ENCODE peak calls at places on chromosomes 6 and 20, in nine cellular contexts. R is heart left ventricle, O is left lung, N is HL-60, P is ovary, S is astrocyte of the cerebellum, B is ascending aorta, U is Peyer's patch, F is small intestine. K is an unnamed sample.

GRCh38 chr20:47785900-47786762 is 850 bp upstream of the SULF2 start:
- DNase-seq in S (peak; percentile 69), U (peak; percentile 67), R (peak; percentile 82), B (peak; percentile 82), N (no peak), O (no peak), P (peak; percentile 82), F (peak; percentile 67), K (no peak)

GRCh38 chr20:54598351-54598750 is 123.0 kb downstream of the DOK5 start:
- DNase-seq in U (no peak), F (no peak), S (no peak), B (no peak), R (no peak), N (no peak), P (no peak), O (no peak), K (no peak)

GRCh38 chr6:79404261-79404660 is 133.0 kb downstream of the LCA5 start:
- DNase-seq in F (no peak), O (no peak), R (no peak), S (no peak), U (no peak), N (no peak), P (no peak), B (no peak), K (no peak)

GRCh38 chr6:134550604-134551003 is 232.7 kb upstream of the SGK1 start:
- DNase-seq in F (no peak), P (no peak), R (no peak), U (no peak), N (no peak), S (peak; percentile 55), O (no peak), B (no peak), K (no peak)

GRCh38 chr20:59818911-59819310 is 114.5 kb downstream of the SYCP2 start:
- DNase-seq in R (no peak), B (no peak), F (no peak), U (no peak), N (no peak), S (no peak), P (no peak), O (no peak), K (no peak)

GRCh38 chr6:128600397-128600951 is 80.1 kb upstream of the PTPRK start:
- DNase-seq in S (peak; percentile 92), P (no peak), U (no peak), F (no peak), R (no peak), O (no peak), N (no peak), B (no peak), K (peak; percentile 40)

GRCh38 chr20:4813076-4813838 is 91.5 kb downstream of the PRND start:
- DNase-seq in P (peak; percentile 50), B (no peak), O (peak; percentile 81), S (no peak), R (no peak), U (peak; percentile 83), N (no peak), F (no peak), K (no peak)

GRCh38 chr6:136333824-136334464 is 44.3 kb upstream of the BCLAF1 start:
- DNase-seq in N (peak; percentile 6), P (no peak), R (no peak), S (no peak), F (peak; percentile 13), U (no peak), B (no peak), O (no peak), K (no peak)

GRCh38 chr6:5095236-5095635 is 10.1 kb downstream of the PPP1R3G start:
- DNase-seq in N (no peak), R (no peak), U (no peak), S (no peak), O (no peak), P (no peak), B (no peak), F (no peak), K (no peak)

GRCh38 chr6:52839124-52840055 is 1.2 kb downstream of the GSTA5 start:
- DNase-seq in B (no peak), P (no peak), U (peak; percentile 84), O (no peak), S (no peak), R (no peak), N (peak; percentile 32), F (peak; percentile 89), K (peak; percentile 56)

GRCh38 chr20:37081717-37082289 is 14.0 kb downstream of the RBL1 start:
- DNase-seq in U (peak; percentile 64), R (no peak), P (no peak), O (no peak), B (no peak), N (no peak), F (no peak), S (no peak), K (no peak)

DNA sequence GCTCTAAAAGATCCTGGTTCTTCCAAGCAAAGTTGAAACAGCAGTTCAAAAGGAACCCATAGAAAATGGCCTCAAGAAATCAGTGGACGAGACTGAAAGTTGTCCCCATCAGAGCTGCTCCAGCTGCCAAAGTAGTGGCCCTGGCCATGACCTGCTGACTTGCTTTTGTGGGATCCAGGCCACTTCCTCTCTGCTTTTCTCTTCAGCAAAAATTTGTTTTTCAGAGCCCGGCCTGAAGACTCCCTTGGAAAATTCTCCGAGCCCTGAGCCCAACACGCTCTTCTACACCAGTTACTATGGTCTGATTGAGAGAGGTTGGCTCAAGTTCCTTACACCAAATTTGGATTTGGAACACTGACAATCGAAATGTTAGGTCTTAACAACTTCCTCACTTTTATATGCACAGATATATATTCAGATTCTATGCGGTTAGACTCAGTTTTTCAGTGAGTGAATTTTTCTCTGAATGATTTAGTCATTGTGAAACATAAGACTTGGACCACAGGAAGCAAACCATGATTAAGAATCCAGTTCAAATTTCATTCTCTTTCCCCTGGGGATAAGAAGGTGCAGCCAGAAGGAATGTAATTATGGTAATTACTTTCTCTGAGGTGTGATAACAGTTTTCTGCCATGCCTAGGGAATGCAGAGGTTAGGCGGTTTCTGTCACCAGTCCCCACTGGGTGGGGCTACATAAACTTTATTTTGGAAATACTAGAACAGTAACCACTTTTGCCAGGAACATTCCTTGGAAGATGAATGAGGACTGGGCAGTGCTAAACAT is 365.3 kb downstream of the SYNE1 start:
- DNase-seq in R (no peak), O (no peak), P (peak; percentile 54), S (peak; percentile 86), U (no peak), B (peak; percentile 80), F (no peak), N (no peak), K (no peak)
- H3K4me3 ChIP-seq in R (no peak overlapping the region), O (no peak overlapping the region), P (no peak overlapping the region), S (no peak overlapping the region), U (no peak overlapping the region), B (peak overlapping the region; percentile 47), F (no peak overlapping the region), N (no peak overlapping the region), K (no peak overlapping the region)

DNA sequence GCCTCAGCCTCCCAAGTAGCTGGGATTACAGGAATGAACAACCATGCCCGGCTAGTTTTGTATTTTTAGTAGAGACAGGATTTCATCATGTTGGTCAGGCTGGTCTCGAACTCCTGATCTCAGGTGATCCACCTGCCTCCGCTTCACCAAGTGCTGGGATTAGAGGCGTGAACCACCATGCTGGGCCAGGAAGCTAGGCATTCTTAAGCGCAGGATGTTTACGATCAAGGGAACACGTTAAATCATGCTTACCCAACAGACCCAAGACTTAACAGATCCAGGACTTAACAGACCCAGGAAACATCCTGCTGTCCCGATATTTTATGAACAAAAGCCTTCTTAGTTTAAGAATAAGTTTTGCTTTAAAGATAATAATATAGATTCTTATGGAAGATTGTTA is 9.1 kb downstream of the PTGIS start:
- DNase-seq in S (no peak), O (no peak), N (no peak), P (no peak), U (no peak), R (no peak), B (peak; percentile 31), F (no peak), K (no peak)
- H3K4me3 ChIP-seq in S (no peak overlapping the region), O (no peak overlapping the region), N (no peak overlapping the region), P (no peak overlapping the region), U (no peak overlapping the region), R (no peak overlapping the region), B (peak overlapping the region; percentile 40), F (no peak overlapping the region), K (no peak overlapping the region)

GRCh38 chr6:26576407-26576843 is 20.3 kb upstream of the ABT1 start:
- DNase-seq in U (no peak), O (no peak), N (no peak), P (no peak), F (no peak), R (no peak), S (no peak), B (no peak), K (no peak)
- H3K4me3 ChIP-seq in U (no peak overlapping the region), O (no peak overlapping the region), N (no peak overlapping the region), P (no peak overlapping the region), F (no peak overlapping the region), R (no peak overlapping the region), S (peak overlapping the region; percentile 43), B (no peak overlapping the region), K (no peak overlapping the region)

DNA sequence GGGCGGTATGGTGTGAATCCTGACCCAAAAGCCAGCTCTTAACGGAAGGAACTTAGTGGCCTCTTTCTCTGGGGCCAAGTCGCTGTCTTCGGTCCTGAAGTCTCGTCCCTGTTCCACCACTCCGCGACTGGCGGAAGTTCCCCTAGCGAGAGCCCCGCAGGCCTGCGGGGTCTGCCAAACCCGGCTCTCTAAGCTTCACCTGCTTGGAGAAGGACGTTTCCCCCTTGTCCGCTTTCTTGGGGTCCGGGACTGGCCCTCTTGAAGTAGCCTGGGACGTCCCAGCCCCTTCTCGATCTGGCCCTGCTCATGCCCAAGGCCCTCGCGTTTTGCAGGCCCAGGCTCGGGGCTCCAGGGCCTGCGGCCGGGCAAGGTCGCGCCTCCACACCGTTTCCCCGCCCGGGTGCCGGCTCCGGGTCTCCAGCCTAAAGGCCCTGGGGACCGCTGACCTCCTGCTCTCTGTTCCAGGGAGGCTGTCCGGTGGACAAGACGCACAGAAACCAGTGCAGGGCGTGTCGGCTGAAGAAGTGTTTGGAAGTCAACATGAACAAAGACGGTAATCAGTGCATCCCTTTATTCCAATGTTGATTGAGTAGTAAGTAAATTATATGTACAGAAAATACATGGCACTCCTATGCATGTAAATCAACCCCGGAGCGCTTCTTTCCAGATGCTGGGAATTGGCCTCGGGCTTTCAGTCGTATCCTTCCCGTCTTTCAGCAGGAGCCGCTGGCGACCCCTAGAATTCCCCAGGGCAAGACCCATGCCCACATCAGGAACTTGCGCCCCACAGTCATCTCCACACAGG is 8.8 kb downstream of the NR2E1 start:
- DNase-seq in R (no peak), P (no peak), O (no peak), N (peak; percentile 6), F (no peak), U (no peak), B (peak; percentile 62), S (peak; percentile 5), K (no peak)
- H3K4me3 ChIP-seq in R (no peak overlapping the region), P (no peak overlapping the region), O (no peak overlapping the region), N (no peak overlapping the region), F (no peak overlapping the region), U (no peak overlapping the region), B (no peak overlapping the region), S (no peak overlapping the region), K (no peak overlapping the region)